ENCODE peak calls at places on chromosomes 2 and 18, in ten cellular contexts. V, X, L, C, I, H, T, Q, N and B are unnamed samples.

GRCh38 chr2:98749053-98749450 is 18.1 kb upstream of the MGAT4A start:
- DNase-seq in L (no peak), T (no peak), I (peak; percentile 84), X (no peak), C (no peak), N (no peak), V (peak; percentile 33), H (no peak), Q (no peak), B (no peak)

GRCh38 chr2:80363951-80364350 is 59.4 kb upstream of the LRRTM1 start:
- DNase-seq in X (no peak), N (no peak), I (no peak), Q (no peak), H (no peak), V (no peak), T (no peak), L (no peak), C (no peak), B (no peak)

GRCh38 chr2:231198291-231199173 is at the start of gene ARMC9:
- DNase-seq in T (peak; percentile 51), X (peak; percentile 28), L (peak; percentile 82), N (peak; percentile 90), H (no peak), V (peak; percentile 75), I (peak; percentile 82), C (peak; percentile 93), Q (peak; percentile 71), B (no peak)

GRCh38 chr18:33600846-33601245 is 22.8 kb downstream of the ASXL3 start:
- DNase-seq in V (no peak), H (no peak), L (no peak), I (no peak), Q (no peak), T (no peak), C (no peak), X (no peak), N (no peak), B (no peak)

GRCh38 chr2:71261534-71261933 is 34.6 kb upstream of the PAIP2B start:
- DNase-seq in I (no peak), C (no peak), T (no peak), X (no peak), L (no peak), N (no peak), V (no peak), H (no peak), Q (no peak), B (no peak)

GRCh38 chr2:60804473-60804872 is 48.4 kb downstream of the PAPOLG start:
- DNase-seq in H (no peak), V (no peak), I (no peak), C (no peak), L (no peak), T (no peak), N (no peak), X (no peak), Q (no peak), B (no peak)

GRCh38 chr18:9348079-9348671 is 13.6 kb downstream of the TWSG1 start:
- DNase-seq in X (peak; percentile 21), T (peak; percentile 54), L (no peak), C (no peak), H (no peak), I (no peak), V (no peak), Q (no peak), N (no peak), B (no peak)

GRCh38 chr2:96484096-96484495 is 21.1 kb downstream of the NEURL3 start:
- DNase-seq in H (no peak), I (no peak), V (no peak), C (no peak), L (no peak), T (no peak), Q (no peak), X (no peak), N (no peak), B (no peak)

GRCh38 chr18:68428026-68428425 is 286.9 kb downstream of the TMX3 start:
- DNase-seq in T (peak; percentile 93), Q (no peak), X (peak; percentile 75), I (no peak), L (no peak), V (no peak), N (no peak), C (peak; percentile 71), H (peak; percentile 56), B (peak; percentile 75)

GRCh38 chr2:20439503-20439902 is 7.4 kb upstream of the RHOB start:
- DNase-seq in I (no peak), V (no peak), Q (no peak), H (no peak), C (no peak), N (no peak), T (no peak), X (no peak), L (peak; percentile 62), B (no peak)

GRCh38 chr18:50866765-50867164 is 12.2 kb upstream of the ME2 start:
- DNase-seq in H (no peak), L (no peak), C (no peak), Q (no peak), N (no peak), T (no peak), I (no peak), X (no peak), V (no peak), B (no peak)

GRCh38 chr18:50863840-50864239 is 15.1 kb upstream of the ME2 start:
- DNase-seq in V (no peak), C (no peak), Q (no peak), H (no peak), N (no peak), L (no peak), I (no peak), X (no peak), T (no peak), B (no peak)

GRCh38 chr18:50859793-50860192 is 19.1 kb upstream of the ME2 start:
- DNase-seq in V (no peak), T (no peak), H (no peak), X (no peak), Q (no peak), N (no peak), I (no peak), L (no peak), C (no peak), B (no peak)

GRCh38 chr18:50861617-50862016 is 17.3 kb upstream of the ME2 start:
- DNase-seq in T (no peak), V (no peak), C (no peak), X (no peak), Q (no peak), I (no peak), H (no peak), N (no peak), L (no peak), B (no peak)

GRCh38 chr18:50862401-50862800 is 16.5 kb upstream of the ME2 start:
- DNase-seq in N (no peak), I (no peak), X (no peak), V (no peak), Q (no peak), C (no peak), H (no peak), L (no peak), T (no peak), B (no peak)
- H3K27ac ChIP-seq in N (no peak overlapping the region), I (no peak overlapping the region), X (no peak overlapping the region), V (no peak overlapping the region), Q (no peak overlapping the region), C (no peak overlapping the region), H (no peak overlapping the region), L (peak overlapping the region; percentile 7), T (no peak overlapping the region), B (no peak overlapping the region)

DNA sequence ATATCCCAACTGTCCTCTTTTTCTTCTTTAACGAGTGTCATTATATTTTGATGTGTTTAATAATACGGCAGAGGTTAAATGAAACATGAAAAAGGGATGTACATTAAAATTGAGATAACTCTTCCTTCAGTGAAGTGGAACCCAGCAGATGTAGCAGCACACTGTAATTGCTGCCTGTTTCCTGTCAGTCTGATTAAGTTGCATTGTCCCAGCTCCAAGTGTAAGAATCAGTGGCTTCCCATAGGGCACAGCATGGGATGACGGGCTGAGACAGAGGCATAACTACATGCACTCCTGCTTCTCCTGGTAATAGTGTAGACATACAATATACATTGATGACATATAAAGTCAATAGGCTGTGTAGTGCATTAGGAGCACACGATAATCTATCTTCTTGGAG is 175.8 kb upstream of the TCF4 start:
- DNase-seq in I (no peak), H (no peak), L (no peak), X (no peak), Q (no peak), T (peak; percentile 11), C (no peak), N (no peak), V (no peak), B (no peak)
- H3K27ac ChIP-seq in I (no peak overlapping the region), H (peak overlapping the region; percentile 30), L (no peak overlapping the region), X (no peak overlapping the region), Q (no peak overlapping the region), T (no peak overlapping the region), C (no peak overlapping the region), N (no peak overlapping the region), V (no peak overlapping the region), B (peak overlapping the region; percentile 15)

GRCh38 chr2:120869036-120869435 is 133.4 kb downstream of the GLI2 start:
- DNase-seq in N (peak; percentile 50), X (no peak), I (peak; percentile 4), L (no peak), C (no peak), H (no peak), V (no peak), T (no peak), Q (no peak), B (no peak)
- H3K27ac ChIP-seq in N (no peak overlapping the region), X (no peak overlapping the region), I (no peak overlapping the region), L (no peak overlapping the region), C (no peak overlapping the region), H (no peak overlapping the region), V (no peak overlapping the region), T (no peak overlapping the region), Q (no peak overlapping the region), B (no peak overlapping the region)

GRCh38 chr18:76450912-76451421 is 44.1 kb downstream of the ZNF516 start:
- DNase-seq in N (peak; percentile 88), L (peak; percentile 79), I (peak; percentile 74), Q (peak; percentile 4), H (no peak), T (peak; percentile 72), C (no peak), X (peak; percentile 49), V (peak; percentile 77), B (no peak)

GRCh38 chr18:76452357-76452756 is 42.7 kb downstream of the ZNF516 start:
- DNase-seq in N (no peak), I (no peak), L (peak; percentile 61), H (no peak), Q (no peak), T (peak; percentile 67), C (no peak), X (peak; percentile 56), V (no peak), B (no peak)

GRCh38 chr18:76451475-76452331 is 43.3 kb downstream of the ZNF516 start:
- DNase-seq in I (peak; percentile 30), N (no peak), C (no peak), H (no peak), X (no peak), T (no peak), L (peak; percentile 63), V (no peak), Q (no peak), B (no peak)

GRCh38 chr18:76449110-76449453 is 46.0 kb downstream of the ZNF516 start:
- DNase-seq in T (no peak), H (no peak), C (no peak), V (no peak), X (no peak), I (peak; percentile 31), Q (no peak), N (no peak), L (peak; percentile 62), B (no peak)

DNA sequence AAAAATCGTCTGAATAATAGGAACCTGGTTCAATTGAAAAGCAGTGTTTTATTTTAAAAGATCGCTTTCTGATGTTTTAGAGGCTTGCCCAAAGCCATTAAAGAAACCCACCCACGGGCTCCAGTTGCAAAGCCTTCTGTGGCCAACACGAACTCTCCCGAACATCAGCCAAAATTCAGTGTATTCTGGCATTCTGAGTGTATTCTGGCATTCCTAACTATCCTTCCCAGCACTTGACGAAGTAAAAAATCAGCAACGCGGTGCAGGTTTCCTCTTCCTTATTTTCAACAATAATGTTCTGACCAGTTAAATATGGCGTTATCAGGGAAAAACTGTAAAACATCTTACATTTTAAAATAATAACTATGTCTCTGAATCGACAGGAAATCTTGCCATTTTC is 44.6 kb downstream of the ZNF516 start:
- DNase-seq in L (peak; percentile 51), H (no peak), X (no peak), T (peak; percentile 50), I (peak; percentile 31), N (no peak), C (no peak), Q (no peak), V (no peak), B (no peak)
- H3K27ac ChIP-seq in L (peak overlapping the region; percentile 88), H (peak overlapping the region; percentile 55), X (peak overlapping the region; percentile 87), T (peak overlapping the region; percentile 83), I (no peak overlapping the region), N (peak overlapping the region; percentile 7), C (no peak overlapping the region), Q (no peak overlapping the region), V (peak overlapping the region; percentile 93), B (peak overlapping the region; percentile 29)